ENCODE peak calls at places on chromosomes 4 and X, in eight cellular contexts. E is hepatocyte; J is cardiac muscle cell; T is GM23338; M is CD4-positive, alpha-beta memory T cell; H is PC-3; O is neural progenitor cell; X is GM12878. P is an unnamed sample.
A peak's percentile ranks its signal among the peaks of the same experiment; 100 is the strongest.

GRCh38 chr4:82744284-82744963 is 54.2 kb downstream of the SCD5 start:
- DNase-seq in E (peak; percentile 49), J (peak; percentile 63), T (no peak), M (no peak), H (peak; percentile 2), O (no peak), X (no peak), P (no peak)

GRCh38 chr4:117874241-117874640 is 160.0 kb upstream of the NDST3 start:
- DNase-seq in E (no peak), J (no peak), T (no peak), M (no peak), H (no peak), O (no peak), X (no peak), P (no peak)

GRCh38 chrX:50723006-50723405 is 91.0 kb downstream of the SHROOM4 start:
- DNase-seq in E (no peak), J (no peak), T (no peak), M (no peak), H (peak; percentile 58), O (no peak), X (no peak), P (no peak)

GRCh38 chr4:931194-931959 is 739 bp downstream of the GAK start:
- DNase-seq in E (peak; percentile 62), J (peak; percentile 19), T (no peak), M (peak; percentile 22), H (no peak), O (no peak), X (no peak), P (peak; percentile 44)

GRCh38 chr4:123351713-123352112 is 44.9 kb upstream of the SPRY1 start:
- DNase-seq in E (peak; percentile 56), J (no peak), T (no peak), M (no peak), H (no peak), O (no peak), X (no peak), P (peak; percentile 9)

GRCh38 chrX:118839334-118839958 is 15.8 kb downstream of the ZCCHC12 start:
- DNase-seq in E (peak; percentile 80), J (peak; percentile 71), T (peak; percentile 83), M (peak; percentile 22), H (peak; percentile 63), O (peak; percentile 88), X (no peak), P (peak; percentile 53)

GRCh38 chr4:174193438-174194015 is 89.9 kb downstream of the FBXO8 start:
- DNase-seq in E (peak; percentile 63), J (no peak), T (no peak), M (no peak), H (no peak), O (no peak), X (no peak), P (no peak)

GRCh38 chr4:48979897-48980579 is 6.0 kb upstream of the CWH43 start:
- DNase-seq in E (no peak), J (no peak), T (no peak), M (no peak), H (peak; percentile 54), O (no peak), X (no peak), P (no peak)

GRCh38 chr4:42348692-42349091 is 48.6 kb upstream of the SHISA3 start:
- DNase-seq in E (no peak), J (no peak), T (no peak), M (no peak), H (no peak), O (no peak), X (no peak), P (no peak)

GRCh38 chr4:40980318-40980883 is 230.6 kb downstream of the NSUN7 start:
- DNase-seq in E (no peak), J (peak; percentile 13), T (peak; percentile 46), M (no peak), H (peak; percentile 62), O (peak; percentile 54), X (no peak), P (peak; percentile 23)

GRCh38 chr4:31324814-31325213 is 604.6 kb downstream of the PCDH7 start:
- DNase-seq in E (no peak), J (no peak), T (no peak), M (no peak), H (no peak), O (no peak), X (no peak), P (no peak)

GRCh38 chr4:8539661-8540060 is 40.5 kb upstream of the GPR78 start:
- DNase-seq in E (no peak), J (no peak), T (no peak), M (peak; percentile 8), H (no peak), O (no peak), X (no peak), P (no peak)

GRCh38 chr4:125315571-125316390 is 1.0 kb downstream of the FAT4 start:
- DNase-seq in E (peak; percentile 79), J (peak; percentile 88), T (peak; percentile 75), M (no peak), H (peak; percentile 47), O (peak; percentile 90), X (no peak), P (peak; percentile 4)

GRCh38 chrX:13890806-13891205 is 73.9 kb upstream of the GPM6B start:
- DNase-seq in E (no peak), J (no peak), T (no peak), M (no peak), H (peak; percentile 2), O (no peak), X (no peak), P (no peak)

GRCh38 chr4:139297001-139297410 is 4.3 kb upstream of the NAA15 start:
- DNase-seq in E (no peak), J (no peak), T (no peak), M (no peak), H (peak; percentile 29), O (no peak), X (no peak), P (no peak)

GRCh38 chr4:94939791-94940530 is 182.2 kb downstream of the BMPR1B start:
- DNase-seq in E (no peak), J (no peak), T (peak; percentile 16), M (no peak), H (peak; percentile 68), O (no peak), X (no peak), P (no peak)

GRCh38 chrX:49041683-49042529 is 1.3 kb downstream of the TFE3 start:
- DNase-seq in E (peak; percentile 49), J (no peak), T (peak; percentile 21), M (no peak), H (peak; percentile 60), O (no peak), X (no peak), P (no peak)

GRCh38 chr4:142813388-142813787 is 32.7 kb downstream of the INPP4B start:
- DNase-seq in E (no peak), J (no peak), T (no peak), M (no peak), H (no peak), O (no peak), X (no peak), P (peak; percentile 65)

GRCh38 chr4:142818009-142818408 is 28.1 kb downstream of the INPP4B start:
- DNase-seq in E (no peak), J (no peak), T (no peak), M (no peak), H (peak; percentile 29), O (no peak), X (no peak), P (no peak)

GRCh38 chr4:142815834-142816233 is 30.3 kb downstream of the INPP4B start:
- DNase-seq in E (no peak), J (no peak), T (no peak), M (no peak), H (peak; percentile 62), O (no peak), X (no peak), P (no peak)

GRCh38 chr4:142818476-142818875 is 27.6 kb downstream of the INPP4B start:
- DNase-seq in E (no peak), J (no peak), T (no peak), M (no peak), H (no peak), O (no peak), X (no peak), P (no peak)

DNA sequence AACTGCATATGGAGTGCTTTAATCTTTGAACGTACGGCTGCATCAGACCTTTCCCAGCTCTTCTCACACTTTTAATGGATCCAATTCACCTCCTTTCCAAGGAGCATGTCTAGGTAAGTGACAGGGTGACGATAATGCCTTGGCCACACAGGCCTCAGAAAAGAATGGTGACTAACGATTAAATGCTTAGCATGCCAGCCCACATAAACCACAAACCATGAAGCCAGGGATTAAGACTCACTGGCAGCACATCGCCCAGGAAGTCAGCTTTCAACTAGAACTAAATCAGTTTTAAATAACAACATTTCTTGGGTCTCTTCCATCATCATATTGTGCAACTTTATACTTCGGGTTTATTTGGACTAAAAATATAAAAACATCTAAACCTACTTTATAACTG is 28.7 kb downstream of the INPP4B start:
- DNase-seq in E (no peak), J (no peak), T (no peak), M (peak; percentile 6), H (peak; percentile 97), O (peak; percentile 21), X (no peak), P (no peak)
- H3K27ac ChIP-seq in E (peak overlapping the region; percentile 45), J (no peak overlapping the region), T (no peak overlapping the region), M (no peak overlapping the region), H (peak overlapping the region; percentile 75), O (no peak overlapping the region), X (no peak overlapping the region), P (no peak overlapping the region)

GRCh38 chr4:3515646-3516045 is 16.6 kb downstream of the LRPAP1 start:
- DNase-seq in E (no peak), J (no peak), T (no peak), M (no peak), H (no peak), O (no peak), X (no peak), P (no peak)
- H3K36me3 ChIP-seq in E (no peaks in the 10 kb centered on the region), J (peaks cover 45% of the 10 kb centered on the region), T (peaks cover 10% of the 10 kb centered on the region), M (peaks cover 61% of the 10 kb centered on the region), H (no peaks in the 10 kb centered on the region), O (no peaks in the 10 kb centered on the region), X (peaks cover 8% of the 10 kb centered on the region), P (peaks cover 44% of the 10 kb centered on the region)

DNA sequence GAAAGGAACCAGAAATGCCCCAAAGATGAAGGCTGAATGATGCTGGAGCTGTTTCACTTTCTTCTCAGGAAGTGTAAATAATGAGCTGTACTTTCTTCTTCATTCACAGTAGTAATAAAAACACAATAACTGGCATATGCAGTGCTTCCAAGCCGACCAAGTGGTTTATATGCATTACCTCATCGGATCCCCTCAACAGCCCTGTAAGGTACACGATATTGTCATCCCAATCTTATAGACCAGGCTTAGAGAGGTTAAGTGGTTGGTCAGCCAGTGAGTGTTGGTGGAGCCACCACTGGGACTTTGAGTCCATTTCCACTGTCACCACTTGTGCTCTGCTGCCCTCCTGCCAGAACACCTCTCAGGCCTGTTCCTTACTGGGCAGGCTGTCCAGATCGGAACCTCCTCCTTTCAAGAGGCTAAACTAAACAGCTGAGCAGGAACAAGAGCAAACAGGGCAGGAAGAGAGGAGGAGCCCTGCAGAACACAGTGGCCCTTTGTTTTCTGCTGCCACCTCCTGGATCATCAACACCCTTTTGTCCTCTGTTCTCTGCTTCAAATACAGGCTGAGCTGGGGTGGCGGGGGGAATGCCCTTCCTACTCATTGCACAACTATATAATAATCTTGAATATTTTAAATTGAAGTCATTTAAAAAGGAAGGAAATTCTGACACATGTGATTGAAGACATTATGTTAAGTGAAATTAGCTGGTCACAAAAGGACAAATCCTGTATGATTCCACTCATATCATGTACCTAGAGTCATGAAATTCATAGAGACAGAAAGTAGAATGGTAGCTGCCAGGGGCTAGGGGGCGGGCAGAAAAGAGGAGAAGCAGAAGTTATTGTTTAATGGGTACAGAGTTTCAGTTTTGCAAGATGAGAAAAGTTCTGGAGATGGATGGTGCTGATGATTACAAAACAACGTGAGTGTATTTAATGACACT is 112.5 kb upstream of the ATP6AP2 start:
- DNase-seq in E (peak; percentile 56), J (peak; percentile 85), T (peak; percentile 39), M (peak; percentile 22), H (peak; percentile 35), O (peak; percentile 72), X (peak; percentile 47), P (peak; percentile 65)
- H3K4me1 ChIP-seq in E (peaks cover 11% of the 10 kb centered on the region), J (peaks cover 12% of the 10 kb centered on the region), T (peaks cover 3% of the 10 kb centered on the region), M (peaks cover 27% of the 10 kb centered on the region), H (peaks cover 6% of the 10 kb centered on the region), O (peaks cover 20% of the 10 kb centered on the region), X (peaks cover under 1% of the 10 kb centered on the region), P (no peaks in the 10 kb centered on the region)

GRCh38 chrX:24761306-24761705 is 67.6 kb downstream of the POLA1 start:
- DNase-seq in E (no peak), J (no peak), T (no peak), M (no peak), H (no peak), O (no peak), X (no peak), P (no peak)
- H3K27ac ChIP-seq in E (no peak overlapping the region), J (no peak overlapping the region), T (no peak overlapping the region), M (no peak overlapping the region), H (no peak overlapping the region), O (no peak overlapping the region), X (no peak overlapping the region), P (no peak overlapping the region)

P was measured in small intestine.